ENCODE peak calls at places on chromosomes 3 and 15, in nine cellular contexts. A is activated CD4-positive, CD25-positive, alpha-beta regulatory T cell; P is dermis blood vessel endothelial cell; L is GM13977; F is HFF-Myc; B is stimulated activated CD8-positive, alpha-beta memory T cell treated with anti-CD3 and anti-CD28 coated beads, Interleukin-15, amount 100 ng/mL, for 24 hours; W is psoas muscle; I is stimulated activated CD4-positive, alpha-beta T cell treated with anti-CD3 and anti-CD28 coated beads, TNF-alpha, amount 100 ng/mL, for 4 hours; R is NCI-H2081. Z is an unnamed sample.
A peak's percentile ranks its signal among the peaks of the same experiment; 100 is the strongest.

GRCh38 chr15:33148129-33148850 is 46.2 kb downstream of the FMN1 start:
- DNase-seq in A (no peak), P (no peak), L (no peak), F (no peak), B (no peak), W (no peak), I (no peak), R (no peak), Z (no peak)

GRCh38 chr3:156332304-156332703 is 211.9 kb downstream of the KCNAB1 start:
- DNase-seq in A (no peak), P (no peak), L (no peak), F (no peak), B (no peak), W (no peak), I (no peak), R (no peak), Z (no peak)

GRCh38 chr15:40803688-40804087 is 3.2 kb upstream of the ZFYVE19 start:
- DNase-seq in A (no peak), P (no peak), L (no peak), F (no peak), B (no peak), W (no peak), I (no peak), R (no peak), Z (no peak)

GRCh38 chr15:96011109-96011608 is 319.3 kb upstream of the NR2F2 start:
- DNase-seq in A (no peak), P (no peak), L (no peak), F (no peak), B (no peak), W (no peak), I (no peak), R (no peak), Z (no peak)

GRCh38 chr3:139830817-139831216 is 104.2 kb upstream of the CLSTN2 start:
- DNase-seq in A (no peak), P (no peak), L (no peak), F (no peak), B (no peak), W (peak; percentile 73), I (no peak), R (peak; percentile 45), Z (no peak)

GRCh38 chr3:54951405-54951804 is 23.5 kb upstream of the LRTM1 start:
- DNase-seq in A (no peak), P (no peak), L (no peak), F (peak; percentile 63), B (no peak), W (peak; percentile 92), I (no peak), R (peak; percentile 1), Z (peak; percentile 89)

GRCh38 chr3:85627899-85628298 is 669.1 kb downstream of the CADM2 start:
- DNase-seq in A (no peak), P (no peak), L (no peak), F (no peak), B (no peak), W (no peak), I (no peak), R (peak; percentile 23), Z (no peak)

GRCh38 chr15:80424381-80424780 is 20.2 kb downstream of the ARNT2 start:
- DNase-seq in A (no peak), P (no peak), L (no peak), F (no peak), B (no peak), W (no peak), I (no peak), R (no peak), Z (no peak)

GRCh38 chr3:152374260-152374990 is 105.7 kb downstream of the MBNL1 start:
- DNase-seq in A (no peak), P (peak; percentile 39), L (no peak), F (no peak), B (no peak), W (no peak), I (no peak), R (no peak), Z (no peak)

GRCh38 chr3:124115279-124115678 is 123.4 kb upstream of the ROPN1 start:
- DNase-seq in A (no peak), P (peak; percentile 53), L (no peak), F (no peak), B (no peak), W (no peak), I (no peak), R (no peak), Z (no peak)

GRCh38 chr3:109927161-109927560 is 589.8 kb upstream of the DPPA4 start:
- DNase-seq in A (no peak), P (peak; percentile 0), L (no peak), F (peak; percentile 78), B (no peak), W (no peak), I (no peak), R (no peak), Z (no peak)

GRCh38 chr3:16462679-16463078 is 50.8 kb downstream of the RFTN1 start:
- DNase-seq in A (no peak), P (no peak), L (no peak), F (no peak), B (no peak), W (no peak), I (no peak), R (peak; percentile 21), Z (no peak)

GRCh38 chr3:170707899-170708298 is 122.0 kb upstream of the SLC7A14 start:
- DNase-seq in A (no peak), P (no peak), L (no peak), F (no peak), B (no peak), W (no peak), I (no peak), R (no peak), Z (no peak)

GRCh38 chr3:12993623-12994356 is 79.4 kb downstream of the IQSEC1 start:
- DNase-seq in A (no peak), P (no peak), L (peak; percentile 74), F (no peak), B (no peak), W (peak; percentile 74), I (no peak), R (no peak), Z (no peak)

GRCh38 chr3:37271636-37272035 is 97.3 kb upstream of the LRRFIP2 start:
- DNase-seq in A (no peak), P (no peak), L (no peak), F (no peak), B (no peak), W (no peak), I (no peak), R (no peak), Z (no peak)

GRCh38 chr3:59809016-59809415 is 759.2 kb upstream of the CFAP20DC start:
- DNase-seq in A (no peak), P (no peak), L (no peak), F (peak; percentile 51), B (no peak), W (no peak), I (no peak), R (no peak), Z (no peak)

GRCh38 chr3:120145498-120146285 is 51.4 kb upstream of the GSK3B start:
- DNase-seq in A (no peak), P (peak; percentile 27), L (peak; percentile 36), F (peak; percentile 45), B (no peak), W (no peak), I (no peak), R (no peak), Z (no peak)

GRCh38 chr15:40594429-40594836 is 384 bp downstream of the KNL1 start:
- DNase-seq in A (peak; percentile 21), P (peak; percentile 63), L (peak; percentile 63), F (no peak), B (no peak), W (peak; percentile 73), I (no peak), R (peak; percentile 78), Z (peak; percentile 60)

GRCh38 chr3:124787490-124788195 is 57.4 kb downstream of the UMPS start:
- DNase-seq in A (no peak), P (no peak), L (no peak), F (no peak), B (no peak), W (no peak), I (no peak), R (no peak), Z (no peak)

GRCh38 chr15:62241135-62241770 is 76.2 kb upstream of the C2CD4B start:
- DNase-seq in A (no peak), P (peak; percentile 25), L (no peak), F (no peak), B (no peak), W (no peak), I (no peak), R (no peak), Z (no peak)

GRCh38 chr3:30282052-30282708 is 324.2 kb upstream of the TGFBR2 start:
- DNase-seq in A (no peak), P (peak; percentile 81), L (no peak), F (peak; percentile 41), B (no peak), W (no peak), I (no peak), R (no peak), Z (no peak)

GRCh38 chr3:22045882-22046281 is 294.9 kb upstream of the ZNF385D start:
- DNase-seq in A (no peak), P (no peak), L (no peak), F (no peak), B (no peak), W (no peak), I (no peak), R (peak; percentile 69), Z (no peak)

GRCh38 chr3:32691847-32692246 is 6.9 kb downstream of the CNOT10 start:
- DNase-seq in A (no peak), P (no peak), L (no peak), F (no peak), B (no peak), W (no peak), I (no peak), R (no peak), Z (no peak)

GRCh38 chr3:100954990-100955389 is 38.2 kb downstream of the ABI3BP start:
- DNase-seq in A (no peak), P (peak; percentile 44), L (no peak), F (no peak), B (no peak), W (peak; percentile 67), I (no peak), R (no peak), Z (no peak)

GRCh38 chr15:76012021-76012551 is at the start of gene NRG4:
- DNase-seq in A (no peak), P (no peak), L (peak; percentile 5), F (no peak), B (no peak), W (peak; percentile 61), I (no peak), R (no peak), Z (peak; percentile 23)

GRCh38 chr15:57160823-57161560 is 215.3 kb upstream of the CGNL1 start:
- DNase-seq in A (no peak), P (no peak), L (no peak), F (no peak), B (no peak), W (no peak), I (no peak), R (no peak), Z (no peak)